ENCODE peak calls at places on chromosomes 5 and 9, in ten cellular contexts. V is tibial artery; Z is activated CD4-positive, alpha-beta T cell treated with anti-CD3 and anti-CD28 coated beads, Interleukin-2, amount 50 U/mL, for 48 hours; F is Karpas-422; N is HTR-8/SVneo; Q is stimulated activated CD4-positive, alpha-beta T cell treated with anti-CD3 and anti-CD28 coated beads, TNF-alpha, amount 100 ng/mL, for 4 hours; K is ELF-1; P is amygdala; G is GOT3; A is Daoy. X is an unnamed sample.

GRCh38 chr5:96687080-96687479 is 24.9 kb downstream of the CAST start:
- DNase-seq in V (no peak), Z (no peak), F (no peak), N (no peak), Q (no peak), K (no peak), P (no peak), G (no peak), A (no peak), X (no peak)

GRCh38 chr9:119963798-119964372 is 594.6 kb upstream of the BRINP1 start:
- DNase-seq in V (no peak), Z (no peak), F (no peak), N (peak; percentile 65), Q (no peak), K (peak; percentile 97), P (no peak), G (no peak), A (peak; percentile 82), X (peak; percentile 83)

GRCh38 chr5:76175051-76175666 is 92.0 kb downstream of the SV2C start:
- DNase-seq in V (no peak), Z (peak; percentile 67), F (peak; percentile 80), N (peak; percentile 57), Q (no peak), K (peak; percentile 80), P (no peak), G (no peak), A (peak; percentile 58), X (peak; percentile 71)

GRCh38 chr5:109953821-109954220 is 264.1 kb downstream of the MAN2A1 start:
- DNase-seq in V (no peak), Z (no peak), F (no peak), N (no peak), Q (no peak), K (no peak), P (no peak), G (no peak), A (no peak), X (no peak)

GRCh38 chr5:79729686-79730085 is 40.0 kb downstream of the CMYA5 start:
- DNase-seq in V (no peak), Z (no peak), F (no peak), N (no peak), Q (no peak), K (no peak), P (no peak), G (no peak), A (no peak), X (no peak)

GRCh38 chr5:89342106-89342876 is 459.3 kb upstream of the MEF2C start:
- DNase-seq in V (no peak), Z (no peak), F (no peak), N (no peak), Q (no peak), K (no peak), P (no peak), G (no peak), A (peak; percentile 47), X (no peak)

GRCh38 chr5:17233488-17233887 is 16.1 kb downstream of the BASP1 start:
- DNase-seq in V (no peak), Z (no peak), F (no peak), N (no peak), Q (no peak), K (no peak), P (no peak), G (no peak), A (peak; percentile 78), X (no peak)

GRCh38 chr5:126499742-126500396 is 76.7 kb downstream of the GRAMD2B start:
- DNase-seq in V (no peak), Z (no peak), F (peak; percentile 80), N (no peak), Q (no peak), K (peak; percentile 59), P (no peak), G (no peak), A (peak; percentile 27), X (peak; percentile 66)

GRCh38 chr5:157520911-157521703 is 54.5 kb downstream of the ADAM19 start:
- DNase-seq in V (peak; percentile 53), Z (no peak), F (no peak), N (no peak), Q (no peak), K (no peak), P (no peak), G (no peak), A (peak; percentile 41), X (no peak)

GRCh38 chr9:18129809-18130334 is 344.1 kb upstream of the ADAMTSL1 start:
- DNase-seq in V (no peak), Z (no peak), F (no peak), N (no peak), Q (no peak), K (no peak), P (no peak), G (no peak), A (no peak), X (no peak)

GRCh38 chr5:545641-546375 is 21.6 kb upstream of the SLC9A3 start:
- DNase-seq in V (no peak), Z (no peak), F (no peak), N (no peak), Q (no peak), K (no peak), P (no peak), G (no peak), A (no peak), X (no peak)

GRCh38 chr9:1726993-1727759 is 288.0 kb upstream of the SMARCA2 start:
- DNase-seq in V (no peak), Z (no peak), F (no peak), N (no peak), Q (no peak), K (peak; percentile 19), P (no peak), G (no peak), A (no peak), X (peak; percentile 53)

GRCh38 chr5:179251276-179251969 is 93.8 kb downstream of the ADAMTS2 start:
- DNase-seq in V (no peak), Z (no peak), F (no peak), N (no peak), Q (no peak), K (no peak), P (no peak), G (no peak), A (no peak), X (no peak)

GRCh38 chr5:77908787-77909186 is 132.6 kb upstream of the TBCA start:
- DNase-seq in V (no peak), Z (no peak), F (no peak), N (no peak), Q (no peak), K (no peak), P (no peak), G (no peak), A (no peak), X (no peak)

GRCh38 chr5:143534764-143535159 is 131.3 kb upstream of the NR3C1 start:
- DNase-seq in V (no peak), Z (no peak), F (no peak), N (no peak), Q (no peak), K (no peak), P (no peak), G (no peak), A (no peak), X (no peak)

GRCh38 chr5:168334161-168335094 is 43.0 kb downstream of the WWC1 start:
- DNase-seq in V (no peak), Z (no peak), F (no peak), N (peak; percentile 87), Q (no peak), K (peak; percentile 93), P (no peak), G (no peak), A (no peak), X (no peak)

GRCh38 chr9:137433916-137434431 is 7.2 kb downstream of the ENTPD8 start:
- DNase-seq in V (no peak), Z (no peak), F (no peak), N (no peak), Q (no peak), K (no peak), P (no peak), G (no peak), A (no peak), X (no peak)

GRCh38 chr9:120434532-120434931 is 145.4 kb downstream of the CDK5RAP2 start:
- DNase-seq in V (peak; percentile 67), Z (no peak), F (no peak), N (no peak), Q (no peak), K (no peak), P (no peak), G (no peak), A (no peak), X (no peak)

GRCh38 chr9:33475357-33475756 is 1.6 kb upstream of the NOL6 start:
- DNase-seq in V (no peak), Z (no peak), F (no peak), N (no peak), Q (no peak), K (no peak), P (no peak), G (no peak), A (no peak), X (no peak)

GRCh38 chr5:180860273-180860886 is 696 bp downstream of the ZFP62 start:
- DNase-seq in V (no peak), Z (no peak), F (peak; percentile 88), N (peak; percentile 22), Q (peak; percentile 11), K (peak; percentile 83), P (no peak), G (no peak), A (peak; percentile 62), X (peak; percentile 62)

GRCh38 chr5:170267431-170268152 is 30.0 kb downstream of the LCP2 start:
- DNase-seq in V (peak; percentile 77), Z (peak; percentile 86), F (peak; percentile 96), N (peak; percentile 79), Q (peak; percentile 49), K (peak; percentile 81), P (peak; percentile 53), G (peak; percentile 45), A (peak; percentile 77), X (peak; percentile 82)

GRCh38 chr5:105952875-105953274 is 1717.9 kb downstream of the EFNA5 start:
- DNase-seq in V (no peak), Z (no peak), F (no peak), N (no peak), Q (no peak), K (no peak), P (no peak), G (no peak), A (no peak), X (no peak)

GRCh38 chr9:88976186-88976887 is 14.9 kb upstream of the S1PR3 start:
- DNase-seq in V (peak; percentile 9), Z (no peak), F (no peak), N (no peak), Q (no peak), K (no peak), P (no peak), G (no peak), A (no peak), X (no peak)

GRCh38 chr9:108724122-108724521 is 131.7 kb downstream of the ACTL7B start:
- DNase-seq in V (no peak), Z (no peak), F (no peak), N (no peak), Q (no peak), K (no peak), P (no peak), G (no peak), A (no peak), X (no peak)

GRCh38 chr5:180085837-180086236 is 14.3 kb upstream of the RNF130 start:
- DNase-seq in V (no peak), Z (no peak), F (peak; percentile 27), N (no peak), Q (no peak), K (peak; percentile 52), P (peak; percentile 25), G (no peak), A (no peak), X (no peak)

GRCh38 chr5:43073597-43074546 is 33.8 kb upstream of the ANXA2R start:
- DNase-seq in V (no peak), Z (peak; percentile 50), F (peak; percentile 87), N (peak; percentile 51), Q (no peak), K (peak; percentile 42), P (no peak), G (no peak), A (peak; percentile 50), X (peak; percentile 89)

GRCh38 chr9:94085062-94085639 is 887 bp downstream of the PTPDC1 start:
- DNase-seq in V (no peak), Z (no peak), F (no peak), N (no peak), Q (no peak), K (peak; percentile 57), P (peak; percentile 14), G (no peak), A (peak; percentile 83), X (no peak)

GRCh38 chr9:125103021-125103420 is 40.3 kb downstream of the SCAI start:
- DNase-seq in V (no peak), Z (no peak), F (no peak), N (no peak), Q (no peak), K (no peak), P (no peak), G (no peak), A (no peak), X (no peak)